ENCODE peak calls at places on chromosomes 5 and 9, in six cellular contexts. S is AG09309, J is HFFc6, Q is endothelial cell, Z is heart left ventricle, M is GM12865. U is an unnamed sample.

GRCh38 chr5:13957032-13957645 is 12.7 kb upstream of the DNAH5 start:
- DNase-seq in S (peak; percentile 10), J (peak; percentile 69), Q (peak; percentile 57), Z (no peak), M (peak; percentile 42), U (peak; percentile 33)

GRCh38 chr5:178542455-178542854 is 47.7 kb downstream of the COL23A1 start:
- DNase-seq in S (no peak), J (no peak), Q (no peak), Z (peak; percentile 58), M (no peak), U (no peak)

GRCh38 chr9:84296146-84296843 is 44.3 kb downstream of the SLC28A3 start:
- DNase-seq in S (no peak), J (peak; percentile 37), Q (no peak), Z (no peak), M (peak; percentile 85), U (no peak)

GRCh38 chr5:141945511-141946024 is 12.4 kb downstream of the PCDH12 start:
- DNase-seq in S (no peak), J (no peak), Q (no peak), Z (peak; percentile 39), M (no peak), U (no peak)

GRCh38 chr9:16414451-16414850 is 456.0 kb downstream of the BNC2 start:
- DNase-seq in S (no peak), J (no peak), Q (no peak), Z (no peak), M (no peak), U (no peak)

GRCh38 chr5:136201870-136202269 is 8.9 kb upstream of the SMIM32 start:
- DNase-seq in S (no peak), J (no peak), Q (no peak), Z (no peak), M (no peak), U (no peak)

GRCh38 chr5:157471709-157472108 is 11.7 kb downstream of the NIPAL4 start:
- DNase-seq in S (no peak), J (peak; percentile 32), Q (peak; percentile 24), Z (no peak), M (peak; percentile 65), U (no peak)

GRCh38 chr5:132466453-132467291 is 23.9 kb downstream of the IRF1 start:
- DNase-seq in S (no peak), J (no peak), Q (peak; percentile 44), Z (no peak), M (peak; percentile 97), U (no peak)

GRCh38 chr5:180290568-180291233 is 1.2 kb downstream of the MAPK9 start:
- DNase-seq in S (no peak), J (no peak), Q (no peak), Z (no peak), M (no peak), U (no peak)

GRCh38 chr5:57186194-57186593 is 12.3 kb downstream of the GPBP1 start:
- DNase-seq in S (no peak), J (no peak), Q (no peak), Z (no peak), M (no peak), U (no peak)

GRCh38 chr9:36461341-36461740 is 61.3 kb upstream of the RNF38 start:
- DNase-seq in S (no peak), J (peak; percentile 4), Q (no peak), Z (no peak), M (no peak), U (no peak)

GRCh38 chr5:72436796-72437471 is 70.3 kb downstream of the ZNF366 start:
- DNase-seq in S (no peak), J (peak; percentile 25), Q (no peak), Z (no peak), M (no peak), U (no peak)

GRCh38 chr9:2465921-2466460 is 155.6 kb upstream of the VLDLR start:
- DNase-seq in S (no peak), J (no peak), Q (no peak), Z (no peak), M (peak; percentile 78), U (no peak)

GRCh38 chr5:173513521-173513991 is 102.9 kb downstream of the BOD1 start:
- DNase-seq in S (peak; percentile 71), J (peak; percentile 66), Q (no peak), Z (no peak), M (no peak), U (no peak)
- TF ChIP-seq CTCF in S (peak; percentile 54), J (peak; percentile 42), Q (no peak), Z (peak; percentile 13), M (no peak), U (no peak)

DNA sequence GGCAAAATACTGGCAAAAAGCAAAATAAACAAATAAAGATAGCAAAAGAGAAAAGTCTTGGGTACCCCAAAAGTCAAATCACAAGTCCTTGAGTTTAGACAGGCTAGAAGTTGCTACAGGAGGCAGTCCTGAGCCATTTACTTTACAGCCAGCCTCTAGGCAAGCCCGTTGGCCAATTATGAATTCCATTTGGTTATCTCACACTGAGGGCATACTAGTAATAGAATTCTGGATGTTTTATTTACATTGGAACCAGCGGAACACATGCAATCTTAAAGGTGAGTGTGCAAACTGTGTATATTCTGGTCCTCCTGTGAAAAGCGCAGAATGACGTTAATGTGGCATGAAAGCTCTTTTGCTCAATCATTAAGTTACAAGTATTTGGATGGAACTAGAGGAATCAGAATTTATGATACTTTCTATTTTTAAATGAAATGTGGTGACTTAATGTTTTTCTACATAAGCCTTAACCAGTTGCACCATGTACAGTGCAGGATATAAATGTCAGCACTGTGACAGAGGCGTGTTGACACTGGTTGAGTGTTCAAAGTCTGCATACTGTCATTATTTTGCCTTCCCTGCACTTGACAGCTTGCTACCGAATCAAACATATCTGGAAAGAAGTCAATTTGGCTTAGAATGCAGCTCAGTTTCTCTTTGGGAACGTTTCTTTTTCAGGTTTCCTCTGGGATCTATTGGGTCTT is 7.9 kb downstream of the GDNF start:
- DNase-seq in S (no peak), J (peak; percentile 37), Q (no peak), Z (no peak), M (no peak), U (no peak)
- TF ChIP-seq CTCF in S (no peak), J (peak; percentile 26), Q (no peak), Z (no peak), M (no peak), U (no peak)

GRCh38 chr9:76219555-76220151 is 174.6 kb downstream of the RFK start:
- DNase-seq in S (no peak), J (no peak), Q (no peak), Z (no peak), M (no peak), U (no peak)
- TF ChIP-seq CTCF in S (peak; percentile 33), J (peak; percentile 26), Q (peak; percentile 33), Z (peak; percentile 43), M (no peak), U (peak; percentile 25)

GRCh38 chr9:92846662-92847145 is 31.1 kb downstream of the ZNF484 start:
- DNase-seq in S (no peak), J (no peak), Q (no peak), Z (no peak), M (no peak), U (no peak)

DNA sequence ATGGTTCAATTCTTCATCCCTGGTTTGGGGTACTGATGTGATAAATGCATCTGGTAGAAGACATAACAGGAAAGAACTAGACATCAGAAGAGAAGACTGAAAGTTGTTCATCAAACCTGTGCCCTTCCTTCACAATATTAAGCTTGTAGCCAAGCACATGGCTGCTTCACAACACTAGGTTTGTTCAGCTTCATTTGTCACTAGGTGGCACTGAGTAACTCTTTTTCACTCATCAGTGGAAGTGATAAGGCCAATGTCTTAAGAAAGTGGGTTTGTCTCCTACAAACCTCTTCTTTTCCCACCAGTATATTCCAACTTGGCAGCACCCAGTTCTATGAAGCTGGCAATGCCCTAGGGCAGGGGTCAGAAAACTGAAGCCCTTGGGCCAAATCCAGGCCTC is 26.9 kb downstream of the ZNF484 start:
- DNase-seq in S (no peak), J (no peak), Q (no peak), Z (no peak), M (no peak), U (no peak)
- TF ChIP-seq CTCF in S (no peak), J (no peak), Q (no peak), Z (no peak), M (no peak), U (no peak)

DNA sequence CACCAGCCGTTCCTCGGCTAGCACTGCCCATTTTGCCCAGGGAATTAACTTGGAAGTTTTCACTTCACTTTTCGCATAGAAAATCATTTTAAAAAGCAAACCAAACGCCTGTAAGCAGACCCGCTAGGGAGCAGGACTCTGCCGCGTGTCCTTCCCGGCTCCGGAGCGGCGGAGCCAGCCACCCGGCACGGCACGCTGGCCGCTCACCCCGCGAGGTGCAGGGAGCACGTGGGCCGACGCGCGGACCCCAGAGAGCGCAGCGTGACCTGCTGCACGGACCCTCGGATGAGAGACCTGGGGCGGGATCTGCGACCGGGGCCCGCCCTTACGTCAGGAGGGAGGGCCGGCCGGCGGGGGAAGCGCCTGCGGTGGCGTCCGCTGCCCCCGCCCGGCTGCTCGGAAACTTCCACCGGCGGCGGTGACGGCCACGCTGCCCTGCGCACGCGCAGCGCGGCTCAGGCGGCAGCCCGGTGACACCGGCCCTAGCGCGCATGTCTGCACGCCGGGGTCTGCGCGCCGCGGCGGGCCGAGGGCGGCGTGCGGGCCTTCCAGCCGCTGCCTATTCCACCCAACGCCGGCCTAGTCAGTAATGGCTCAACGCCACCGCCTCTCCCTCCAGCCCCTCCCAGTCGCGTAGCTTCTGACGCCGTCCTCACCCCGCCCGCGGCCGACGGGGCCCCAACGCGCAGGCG is 504 bp upstream of the TENT4A start:
- DNase-seq in S (peak; percentile 79), J (peak; percentile 95), Q (peak; percentile 98), Z (peak; percentile 97), M (peak; percentile 98), U (peak; percentile 96)
- TF ChIP-seq CTCF in S (no peak), J (no peak), Q (no peak), Z (no peak), M (no peak), U (no peak)

GRCh38 chr5:145548097-145548496 is 287.0 kb downstream of the PRELID2 start:
- DNase-seq in S (no peak), J (no peak), Q (no peak), Z (no peak), M (no peak), U (no peak)
- TF ChIP-seq CTCF in S (no peak), J (no peak), Q (no peak), Z (no peak), M (no peak), U (no peak)